ENCODE peak calls at places on chromosomes 12 and 14, in four cellular contexts. N is transverse colon, Z is GM06990, C is Karpas-422. P is an unnamed sample.
A peak's percentile ranks its signal among the peaks of the same experiment; 100 is the strongest.

GRCh38 chr12:57476162-57476992 is 3.3 kb downstream of the ARHGAP9 start:
- DNase-seq in N (peak; percentile 50), C (no peak), Z (no peak), P (no peak)

GRCh38 chr14:72558721-72559120 is 335.2 kb downstream of the DPF3 start:
- DNase-seq in N (no peak), C (no peak), Z (no peak), P (no peak)

GRCh38 chr12:15837141-15837781 is 44.9 kb upstream of the STRAP start:
- DNase-seq in Z (no peak), C (no peak), N (no peak), P (no peak)

GRCh38 chr12:118821386-118821928 is 159.9 kb upstream of the SRRM4 start:
- DNase-seq in Z (no peak), N (no peak), C (peak; percentile 41), P (peak; percentile 33)

GRCh38 chr12:116879509-116880212 is 1.6 kb downstream of the HRK start:
- DNase-seq in C (no peak), Z (no peak), N (peak; percentile 14), P (peak; percentile 3)

GRCh38 chr12:7433276-7433822 is 10.6 kb downstream of the CD163L1 start:
- DNase-seq in Z (no peak), N (no peak), C (no peak), P (no peak)

GRCh38 chr12:126064028-126064427 is 998.8 kb downstream of the AACS start:
- DNase-seq in C (no peak), Z (no peak), N (no peak), P (no peak)

GRCh38 chr12:121060149-121061001 is 21.3 kb upstream of the OASL start:
- DNase-seq in N (peak; percentile 45), C (peak; percentile 92), Z (peak; percentile 62), P (peak; percentile 49)

GRCh38 chr14:21072781-21073339 is 2.8 kb downstream of the ARHGEF40 start:
- DNase-seq in N (peak; percentile 68), C (no peak), Z (no peak), P (no peak)

GRCh38 chr14:69153848-69154208 is 909 bp upstream of the DCAF5 start:
- DNase-seq in N (peak; percentile 28), Z (no peak), C (peak; percentile 61), P (peak; percentile 24)

GRCh38 chr12:50050410-50051280 is 6.8 kb upstream of the ASIC1 start:
- DNase-seq in N (peak; percentile 57), Z (no peak), C (no peak), P (peak; percentile 50)

GRCh38 chr12:21764950-21765349 is 9.6 kb downstream of the KCNJ8 start:
- DNase-seq in N (no peak), Z (no peak), C (no peak), P (no peak)

GRCh38 chr14:76720382-76720813 is 40.9 kb upstream of the VASH1 start:
- DNase-seq in C (no peak), N (peak; percentile 36), Z (peak; percentile 61), P (peak; percentile 1)

GRCh38 chr14:61343471-61343870 is 22.1 kb downstream of the PRKCH start:
- DNase-seq in N (no peak), Z (no peak), C (no peak), P (no peak)

GRCh38 chr14:61965030-61965745 is 203.0 kb downstream of the SNAPC1 start:
- DNase-seq in Z (no peak), C (no peak), N (no peak), P (no peak)

GRCh38 chr12:88153959-88154358 is 11.9 kb downstream of the TMTC3 start:
- DNase-seq in N (no peak), C (peak; percentile 69), Z (no peak), P (peak; percentile 3)

GRCh38 chr14:85948163-85948562 is 418.2 kb downstream of the FLRT2 start:
- DNase-seq in C (no peak), N (no peak), Z (no peak), P (no peak)

GRCh38 chr12:77923882-77924281 is 93.2 kb downstream of the NAV3 start:
- DNase-seq in N (no peak), C (no peak), Z (no peak), P (no peak)

GRCh38 chr14:79580908-79581307 is 630.4 kb downstream of the DIO2 start:
- DNase-seq in N (no peak), Z (no peak), C (no peak), P (no peak)

GRCh38 chr12:25151476-25151875 is 43.5 kb downstream of the DNAI7 start:
- DNase-seq in N (peak; percentile 39), C (no peak), Z (no peak), P (no peak)

GRCh38 chr12:67747869-67748760 is 99.6 kb downstream of the DYRK2 start:
- DNase-seq in C (no peak), N (peak; percentile 56), Z (no peak), P (no peak)

P was measured in NCI-H146.